ENCODE peak calls at places on chromosomes 11 and 22, in five cellular contexts. O, D, N, Z and E are unnamed samples.

GRCh38 chr22:22450343-22450839 is 58.2 kb downstream of the ZNF280B start:
- DNase-seq in O (no peak), D (no peak), N (peak), Z (no peak), E (no peak)

GRCh38 chr11:824942-825341 is 2.8 kb upstream of the CRACR2B start:
- DNase-seq in O (no peak), D (no peak), N (no peak), Z (no peak), E (no peak)

GRCh38 chr11:69997352-69997751 is 80.8 kb upstream of the ANO1 start:
- DNase-seq in O (no peak), D (no peak), N (no peak), Z (no peak), E (no peak)

GRCh38 chr11:113447621-113448310 is 27.4 kb downstream of the DRD2 start:
- DNase-seq in O (no peak), D (peak), N (no peak), Z (no peak), E (no peak)

GRCh38 chr11:37532271-37532670 is 934.2 kb upstream of the RAG2 start:
- DNase-seq in O (no peak), D (no peak), N (no peak), Z (no peak), E (no peak)

GRCh38 chr11:118436639-118437045 is 350 bp downstream of the KMT2A start:
- DNase-seq in O (no peak), D (no peak), N (peak), Z (peak), E (no peak)

GRCh38 chr11:35424157-35424945 is 5.0 kb upstream of the SLC1A2 start:
- DNase-seq in O (no peak), D (peak), N (no peak), Z (no peak), E (no peak)

GRCh38 chr22:36088292-36088691 is 59.7 kb upstream of the RBFOX2 start:
- DNase-seq in O (no peak), D (peak), N (no peak), Z (no peak), E (no peak)

GRCh38 chr22:12613199-12613598 is 2914.8 kb upstream of the OR11H1 start:
- DNase-seq in O (no peak), D (no peak), N (no peak), Z (no peak), E (no peak)

GRCh38 chr11:2300936-2301630 is 635 bp downstream of the C11orf21 start:
- DNase-seq in O (peak), D (peak), N (no peak), Z (no peak), E (no peak)

GRCh38 chr11:36432093-36432469 is 78.0 kb downstream of the TRAF6 start:
- DNase-seq in O (no peak), D (no peak), N (no peak), Z (no peak), E (no peak)

GRCh38 chr11:39361557-39361956 is 2097.9 kb downstream of the LRRC4C start:
- DNase-seq in O (no peak), D (no peak), N (no peak), Z (no peak), E (no peak)

GRCh38 chr11:96316869-96317268 is 26.1 kb downstream of the MAML2 start:
- DNase-seq in O (no peak), D (no peak), N (no peak), Z (no peak), E (no peak)

GRCh38 chr11:96313163-96313562 is 29.8 kb downstream of the MAML2 start:
- DNase-seq in O (no peak), D (no peak), N (no peak), Z (no peak), E (no peak)

GRCh38 chr11:96315476-96315875 is 27.5 kb downstream of the MAML2 start:
- DNase-seq in O (no peak), D (no peak), N (no peak), Z (no peak), E (no peak)

GRCh38 chr11:96317576-96317975 is 25.4 kb downstream of the MAML2 start:
- DNase-seq in O (no peak), D (no peak), N (no peak), Z (no peak), E (no peak)

GRCh38 chr11:96314326-96315050 is 28.5 kb downstream of the MAML2 start:
- DNase-seq in O (no peak), D (no peak), N (no peak), Z (no peak), E (no peak)
- H3K27ac ChIP-seq in O (peak), D (peak), N (peak), Z (peak), E (no peak)

GRCh38 chr11:111937859-111938258 is 716 bp downstream of the DIXDC1 start:
- DNase-seq in O (no peak), D (peak), N (no peak), Z (no peak), E (no peak)

GRCh38 chr11:111938687-111939160 is 1.6 kb downstream of the DIXDC1 start:
- DNase-seq in O (no peak), D (no peak), N (no peak), Z (no peak), E (no peak)

GRCh38 chr11:111935331-111936044 is 1.7 kb upstream of the DIXDC1 start:
- DNase-seq in O (no peak), D (no peak), N (no peak), Z (no peak), E (no peak)

GRCh38 chr11:111936045-111936400 is 1.1 kb upstream of the DIXDC1 start:
- DNase-seq in O (no peak), D (no peak), N (no peak), Z (no peak), E (no peak)

GRCh38 chr11:111937461-111937769 is 272 bp downstream of the DIXDC1 start:
- DNase-seq in O (no peak), D (no peak), N (no peak), Z (no peak), E (no peak)
- H3K4me3 ChIP-seq in O (no peak), D (peak), N (peak), Z (peak), E (peak)

DNA sequence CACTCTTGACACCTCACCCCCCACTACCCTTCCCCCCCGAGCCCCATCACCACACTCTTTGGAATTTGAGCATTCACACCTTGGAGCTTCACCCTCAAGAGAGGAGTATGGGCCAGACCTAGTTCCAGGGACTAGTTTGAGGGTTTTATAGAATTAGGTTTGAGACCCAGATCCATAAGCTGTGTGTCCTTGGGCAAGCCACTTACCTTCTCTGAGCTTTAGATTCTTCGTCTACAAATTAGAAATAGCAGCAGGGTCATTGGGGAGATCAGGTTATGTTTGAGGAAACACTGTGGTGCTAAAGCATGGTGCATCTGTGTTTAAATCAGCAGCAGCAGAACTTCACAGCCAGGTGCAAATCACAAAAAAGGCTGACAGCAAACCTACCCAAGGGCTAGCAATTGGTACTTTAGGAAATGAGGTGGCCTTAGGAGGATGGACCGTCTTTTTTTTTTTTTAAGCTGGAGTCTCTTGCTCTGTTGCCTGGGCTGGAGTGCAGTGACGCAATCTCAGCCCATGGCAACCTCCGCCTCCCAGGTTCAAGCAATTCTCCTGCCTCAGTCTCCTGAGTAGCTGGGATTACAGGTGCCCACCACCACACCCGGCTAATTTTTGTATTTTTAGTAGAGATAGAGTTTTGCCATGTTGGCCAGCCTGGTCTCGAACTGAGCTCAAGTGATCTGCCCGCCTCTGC is 114.8 kb downstream of the MICAL2 start:
- DNase-seq in O (no peak), D (no peak), N (no peak), Z (no peak), E (no peak)
- H3K27ac ChIP-seq in O (peak), D (peak), N (peak), Z (no peak), E (no peak)

DNA sequence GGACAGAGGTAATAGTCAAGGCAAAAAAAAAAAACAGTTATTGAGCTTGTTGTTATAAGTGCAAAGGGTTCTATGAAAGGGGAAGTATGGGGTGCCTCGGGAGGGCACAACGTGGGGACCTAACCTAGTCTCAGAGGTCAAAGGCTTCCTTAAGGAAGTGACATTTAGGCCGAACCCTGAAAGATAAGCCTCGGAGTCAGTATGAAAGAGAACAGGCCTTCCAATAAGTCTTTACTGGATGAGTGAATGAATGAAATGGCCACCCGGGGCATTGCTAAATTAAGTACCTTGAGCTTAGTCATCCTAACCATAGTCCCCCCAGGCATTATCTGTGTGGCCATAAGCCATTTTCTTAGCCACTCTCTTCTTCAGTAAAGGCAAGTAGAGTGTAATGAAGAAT is 19.7 kb downstream of the FLI1 start:
- DNase-seq in O (no peak), D (no peak), N (no peak), Z (no peak), E (no peak)
- H3K4me3 ChIP-seq in O (peak), D (no peak), N (no peak), Z (no peak), E (no peak)

DNA sequence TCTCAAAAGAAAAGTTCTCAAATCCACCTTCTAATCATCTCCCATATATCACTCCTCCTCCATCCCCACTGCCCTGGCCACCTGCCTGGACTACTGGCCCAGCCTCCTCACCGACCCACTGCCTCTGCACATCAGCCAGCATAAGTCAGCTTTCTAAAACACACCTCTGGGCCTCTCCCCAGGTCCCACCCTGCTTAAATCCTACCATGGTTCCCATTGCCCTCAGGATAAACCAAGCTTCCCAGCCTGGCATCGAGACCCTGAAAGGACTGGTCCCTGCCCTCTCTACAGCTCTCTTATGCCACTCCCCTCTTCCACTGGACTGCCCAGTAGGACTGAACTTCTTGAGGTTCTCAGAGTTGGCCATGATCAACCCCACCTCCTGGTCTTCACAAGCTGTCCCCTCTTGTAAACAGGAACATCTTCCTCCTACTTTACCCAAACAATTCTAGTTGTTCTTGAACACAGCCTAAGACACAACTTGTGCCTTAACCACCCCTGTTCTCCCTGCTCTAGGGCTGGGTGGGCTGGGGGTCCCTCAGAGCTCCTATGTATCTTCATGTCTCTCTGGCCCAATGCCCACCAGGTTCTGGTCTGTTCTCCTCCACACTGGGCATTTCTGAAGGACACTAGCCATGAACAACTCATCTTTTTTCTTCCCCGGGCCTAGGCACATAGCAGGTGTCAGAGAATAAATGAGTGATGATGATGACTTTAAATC is 12.6 kb upstream of the P2RY6 start:
- DNase-seq in O (no peak), D (no peak), N (no peak), Z (peak), E (no peak)
- H3K27ac ChIP-seq in O (no peak), D (peak), N (no peak), Z (no peak), E (no peak)

DNA sequence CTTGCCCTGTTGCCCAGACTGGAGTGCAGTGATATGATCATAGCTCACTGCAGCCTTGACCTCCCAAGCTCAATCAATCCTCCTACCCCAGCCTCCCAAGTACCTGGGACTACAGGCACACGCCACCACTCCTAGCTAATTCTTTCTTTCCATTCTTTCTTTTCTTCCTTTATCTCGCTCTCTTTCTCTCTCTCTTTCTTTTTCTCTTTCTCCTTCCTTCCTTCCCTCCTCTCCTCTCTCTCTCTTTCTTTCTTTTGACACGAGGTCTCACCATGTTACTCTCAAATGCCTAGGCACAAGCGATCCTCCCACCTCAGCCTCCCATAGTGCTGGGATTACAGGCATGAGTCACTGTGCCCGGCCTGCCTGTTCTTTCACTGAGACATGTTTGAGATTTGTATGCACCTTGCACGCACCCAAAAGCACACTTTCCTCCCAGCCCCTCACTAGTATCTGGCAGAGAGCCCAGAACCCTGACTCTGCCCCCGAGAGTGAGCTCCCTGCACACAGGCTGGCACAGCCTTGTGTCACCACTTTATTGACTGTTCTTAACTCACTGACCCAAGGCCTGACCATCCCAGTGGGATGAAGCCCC is 56.8 kb downstream of the CD6 start:
- DNase-seq in O (peak), D (no peak), N (no peak), Z (no peak), E (no peak)
- H3K4me3 ChIP-seq in O (peak), D (no peak), N (no peak), Z (no peak), E (no peak)

GRCh38 chr11:65944767-65945166 is 513 bp upstream of the TSGA10IP start:
- DNase-seq in O (no peak), D (peak), N (no peak), Z (no peak), E (no peak)

GRCh38 chr11:65944191-65944590 is 1.1 kb upstream of the TSGA10IP start:
- DNase-seq in O (no peak), D (peak), N (no peak), Z (no peak), E (no peak)

GRCh38 chr11:65942531-65942930 is 2.7 kb upstream of the TSGA10IP start:
- DNase-seq in O (no peak), D (no peak), N (no peak), Z (no peak), E (no peak)

GRCh38 chr11:65945430-65945911 is at the start of gene TSGA10IP:
- DNase-seq in O (no peak), D (peak), N (no peak), Z (no peak), E (no peak)

DNA sequence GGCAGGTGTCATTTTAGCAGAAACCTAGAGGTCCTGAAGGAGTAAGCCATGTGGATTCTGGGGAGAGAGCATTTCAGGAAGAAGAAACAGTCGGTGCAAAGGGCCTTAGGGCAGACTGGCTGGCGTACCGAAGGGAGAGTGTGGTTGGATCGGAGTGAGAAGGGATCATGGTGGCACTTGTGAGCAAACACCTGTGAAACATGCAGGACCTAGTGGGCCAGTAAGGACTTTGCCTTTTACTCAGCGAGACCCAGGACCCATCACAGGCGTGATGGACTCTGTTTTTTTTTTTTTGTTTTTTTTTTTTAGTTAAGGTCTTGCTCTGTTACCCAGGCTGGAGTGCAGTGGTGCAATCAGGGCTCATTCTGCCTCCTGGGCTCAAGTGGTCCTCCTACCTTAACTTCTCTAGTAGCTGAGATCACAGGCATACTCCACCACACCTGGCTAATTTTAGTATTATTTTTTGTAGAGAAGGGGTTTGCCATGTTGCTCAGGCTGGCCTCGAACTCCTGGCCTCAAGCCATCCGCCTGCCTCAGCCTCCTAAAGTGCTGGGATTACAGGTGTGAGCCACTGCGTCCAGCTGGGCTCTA is 3.5 kb upstream of the TSGA10IP start:
- DNase-seq in O (no peak), D (no peak), N (no peak), Z (no peak), E (no peak)
- H3K27ac ChIP-seq in O (no peak), D (peak), N (no peak), Z (no peak), E (no peak)

GRCh38 chr22:41909290-41910049 is 5.4 kb downstream of the SHISA8 start:
- DNase-seq in O (no peak), D (peak), N (no peak), Z (no peak), E (no peak)

GRCh38 chr22:41912338-41913039 is 2.4 kb downstream of the SHISA8 start:
- DNase-seq in O (no peak), D (peak), N (no peak), Z (no peak), E (no peak)

GRCh38 chr22:41911292-41911611 is 3.6 kb downstream of the SHISA8 start:
- DNase-seq in O (no peak), D (peak), N (no peak), Z (no peak), E (no peak)

GRCh38 chr22:41910050-41910598 is 4.8 kb downstream of the SHISA8 start:
- DNase-seq in O (no peak), D (peak), N (no peak), Z (no peak), E (no peak)

GRCh38 chr22:41910599-41911291 is 4.1 kb downstream of the SHISA8 start:
- DNase-seq in O (peak), D (peak), N (no peak), Z (peak), E (no peak)
- H3K4me3 ChIP-seq in O (no peak), D (peak), N (no peak), Z (peak), E (no peak)